ENCODE peak calls at places on chromosomes 2 and 18, in five cellular contexts. One of them, this sample, is unnamed.

GRCh38 chr2:202376460-202377307 is 557 bp downstream of the BMPR2 start:
- DNase-seq in CD8-positive, alpha-beta memory T cell: peak
- DNase-seq in CD8-positive, alpha-beta T cell: peak
- DNase-seq in right cardiac atrium: peak
- DNase-seq in HCT116: no peak
- DNase-seq in this sample: peak

GRCh38 chr2:151367571-151367970 is 10.2 kb downstream of the TNFAIP6 start:
- DNase-seq in CD8-positive, alpha-beta memory T cell: no peak
- DNase-seq in CD8-positive, alpha-beta T cell: no peak
- DNase-seq in right cardiac atrium: no peak
- DNase-seq in HCT116: no peak
- DNase-seq in this sample: no peak

GRCh38 chr2:26523750-26524149 is 45.8 kb upstream of the OTOF start:
- DNase-seq in CD8-positive, alpha-beta memory T cell: no peak
- DNase-seq in CD8-positive, alpha-beta T cell: no peak
- DNase-seq in right cardiac atrium: no peak
- DNase-seq in HCT116: no peak
- DNase-seq in this sample: no peak

GRCh38 chr18:63834471-63835113 is 52.9 kb upstream of the SERPINB2 start:
- DNase-seq in CD8-positive, alpha-beta memory T cell: no peak
- DNase-seq in CD8-positive, alpha-beta T cell: no peak
- DNase-seq in right cardiac atrium: no peak
- DNase-seq in HCT116: no peak
- DNase-seq in this sample: no peak

GRCh38 chr2:157900203-157900602 is 24.1 kb upstream of the ACVR1 start:
- DNase-seq in CD8-positive, alpha-beta memory T cell: no peak
- DNase-seq in CD8-positive, alpha-beta T cell: no peak
- DNase-seq in right cardiac atrium: no peak
- DNase-seq in HCT116: no peak
- DNase-seq in this sample: no peak

GRCh38 chr2:14634885-14635871 is 2.7 kb downstream of the LRATD1 start:
- DNase-seq in CD8-positive, alpha-beta memory T cell: peak
- DNase-seq in CD8-positive, alpha-beta T cell: no peak
- DNase-seq in right cardiac atrium: peak
- DNase-seq in HCT116: no peak
- DNase-seq in this sample: peak

GRCh38 chr2:98901291-98901690 is 34.7 kb downstream of the CRACDL start:
- DNase-seq in CD8-positive, alpha-beta memory T cell: no peak
- DNase-seq in CD8-positive, alpha-beta T cell: no peak
- DNase-seq in right cardiac atrium: no peak
- DNase-seq in HCT116: no peak
- DNase-seq in this sample: no peak

GRCh38 chr2:47299555-47299954 is 103.4 kb upstream of the MSH2 start:
- DNase-seq in CD8-positive, alpha-beta memory T cell: no peak
- DNase-seq in CD8-positive, alpha-beta T cell: no peak
- DNase-seq in right cardiac atrium: no peak
- DNase-seq in HCT116: no peak
- DNase-seq in this sample: no peak

GRCh38 chr2:203918264-203918663 is 18.3 kb upstream of the ICOS start:
- DNase-seq in CD8-positive, alpha-beta memory T cell: no peak
- DNase-seq in CD8-positive, alpha-beta T cell: no peak
- DNase-seq in right cardiac atrium: peak
- DNase-seq in HCT116: no peak
- DNase-seq in this sample: no peak

GRCh38 chr2:150909090-150909489 is 352.6 kb downstream of the RBM43 start:
- DNase-seq in CD8-positive, alpha-beta memory T cell: no peak
- DNase-seq in CD8-positive, alpha-beta T cell: no peak
- DNase-seq in right cardiac atrium: no peak
- DNase-seq in HCT116: no peak
- DNase-seq in this sample: no peak

GRCh38 chr2:42979416-42979869 is 187.1 kb upstream of the HAAO start:
- DNase-seq in CD8-positive, alpha-beta memory T cell: no peak
- DNase-seq in CD8-positive, alpha-beta T cell: no peak
- DNase-seq in right cardiac atrium: no peak
- DNase-seq in HCT116: no peak
- DNase-seq in this sample: no peak

GRCh38 chr2:63078852-63079606 is 28.4 kb downstream of the OTX1 start:
- DNase-seq in CD8-positive, alpha-beta memory T cell: no peak
- DNase-seq in CD8-positive, alpha-beta T cell: no peak
- DNase-seq in right cardiac atrium: no peak
- DNase-seq in HCT116: peak
- DNase-seq in this sample: no peak

GRCh38 chr2:130353291-130354134 is 2.3 kb upstream of the PTPN18 start:
- DNase-seq in CD8-positive, alpha-beta memory T cell: no peak
- DNase-seq in CD8-positive, alpha-beta T cell: no peak
- DNase-seq in right cardiac atrium: peak
- DNase-seq in HCT116: no peak
- DNase-seq in this sample: no peak

GRCh38 chr2:138121769-138122661 is 157.7 kb downstream of the HNMT start:
- DNase-seq in CD8-positive, alpha-beta memory T cell: no peak
- DNase-seq in CD8-positive, alpha-beta T cell: no peak
- DNase-seq in right cardiac atrium: no peak
- DNase-seq in HCT116: no peak
- DNase-seq in this sample: no peak

GRCh38 chr2:230520875-230521155 is 104.8 kb downstream of the SP100 start:
- DNase-seq in CD8-positive, alpha-beta memory T cell: no peak
- DNase-seq in CD8-positive, alpha-beta T cell: no peak
- DNase-seq in right cardiac atrium: no peak
- DNase-seq in HCT116: no peak
- DNase-seq in this sample: no peak

GRCh38 chr2:131142849-131143248 is 37.7 kb downstream of the PLEKHB2 start:
- DNase-seq in CD8-positive, alpha-beta memory T cell: no peak
- DNase-seq in CD8-positive, alpha-beta T cell: no peak
- DNase-seq in right cardiac atrium: no peak
- DNase-seq in HCT116: no peak
- DNase-seq in this sample: no peak

GRCh38 chr2:188022389-188022788 is 269.3 kb upstream of the GULP1 start:
- DNase-seq in CD8-positive, alpha-beta memory T cell: no peak
- DNase-seq in CD8-positive, alpha-beta T cell: no peak
- DNase-seq in right cardiac atrium: no peak
- DNase-seq in HCT116: no peak
- DNase-seq in this sample: no peak

GRCh38 chr2:231699006-231699405 is 9.3 kb upstream of the PTMA start:
- DNase-seq in CD8-positive, alpha-beta memory T cell: no peak
- DNase-seq in CD8-positive, alpha-beta T cell: no peak
- DNase-seq in right cardiac atrium: no peak
- DNase-seq in HCT116: no peak
- DNase-seq in this sample: no peak

GRCh38 chr2:207854484-207855386 is 85.0 kb upstream of the FZD5 start:
- DNase-seq in CD8-positive, alpha-beta memory T cell: no peak
- DNase-seq in CD8-positive, alpha-beta T cell: no peak
- DNase-seq in right cardiac atrium: no peak
- DNase-seq in HCT116: no peak
- DNase-seq in this sample: no peak

GRCh38 chr2:61185329-61185728 is 23.3 kb downstream of the C2orf74 start:
- DNase-seq in CD8-positive, alpha-beta memory T cell: no peak
- DNase-seq in CD8-positive, alpha-beta T cell: no peak
- DNase-seq in right cardiac atrium: no peak
- DNase-seq in HCT116: no peak
- DNase-seq in this sample: no peak

GRCh38 chr2:234335676-234336228 is 161.1 kb downstream of the ARL4C start:
- DNase-seq in CD8-positive, alpha-beta memory T cell: peak
- DNase-seq in CD8-positive, alpha-beta T cell: peak
- DNase-seq in right cardiac atrium: peak
- DNase-seq in HCT116: no peak
- DNase-seq in this sample: peak

GRCh38 chr2:5981241-5982055 is 289.3 kb downstream of the SOX11 start:
- DNase-seq in CD8-positive, alpha-beta memory T cell: no peak
- DNase-seq in CD8-positive, alpha-beta T cell: no peak
- DNase-seq in right cardiac atrium: no peak
- DNase-seq in HCT116: no peak
- DNase-seq in this sample: no peak

GRCh38 chr2:201924453-201924852 is 109.2 kb upstream of the FZD7 start:
- DNase-seq in CD8-positive, alpha-beta memory T cell: no peak
- DNase-seq in CD8-positive, alpha-beta T cell: no peak
- DNase-seq in right cardiac atrium: no peak
- DNase-seq in HCT116: no peak
- DNase-seq in this sample: no peak

GRCh38 chr2:45233301-45233700 is 224.0 kb upstream of the SIX2 start:
- DNase-seq in CD8-positive, alpha-beta memory T cell: no peak
- DNase-seq in CD8-positive, alpha-beta T cell: no peak
- DNase-seq in right cardiac atrium: no peak
- DNase-seq in HCT116: no peak
- DNase-seq in this sample: no peak

GRCh38 chr2:105712166-105712915 is 32.4 kb upstream of the NCK2 start:
- DNase-seq in CD8-positive, alpha-beta memory T cell: no peak
- DNase-seq in CD8-positive, alpha-beta T cell: no peak
- DNase-seq in right cardiac atrium: no peak
- DNase-seq in HCT116: no peak
- DNase-seq in this sample: no peak

GRCh38 chr2:241816431-241817121 is 7.6 kb downstream of the NEU4 start:
- DNase-seq in CD8-positive, alpha-beta memory T cell: no peak
- DNase-seq in CD8-positive, alpha-beta T cell: no peak
- DNase-seq in right cardiac atrium: peak
- DNase-seq in HCT116: no peak
- DNase-seq in this sample: no peak

GRCh38 chr2:241817126-241817820 is 8.3 kb downstream of the NEU4 start:
- DNase-seq in CD8-positive, alpha-beta memory T cell: peak
- DNase-seq in CD8-positive, alpha-beta T cell: no peak
- DNase-seq in right cardiac atrium: peak
- DNase-seq in HCT116: no peak
- DNase-seq in this sample: no peak

GRCh38 chr2:241813806-241814570 is 5.0 kb downstream of the NEU4 start:
- DNase-seq in CD8-positive, alpha-beta memory T cell: peak
- DNase-seq in CD8-positive, alpha-beta T cell: peak
- DNase-seq in right cardiac atrium: no peak
- DNase-seq in HCT116: no peak
- DNase-seq in this sample: no peak

GRCh38 chr2:241814571-241815476 is 5.8 kb downstream of the NEU4 start:
- DNase-seq in CD8-positive, alpha-beta memory T cell: peak
- DNase-seq in CD8-positive, alpha-beta T cell: peak
- DNase-seq in right cardiac atrium: peak
- DNase-seq in HCT116: no peak
- DNase-seq in this sample: no peak

GRCh38 chr2:241815477-241816430 is 6.8 kb downstream of the NEU4 start:
- DNase-seq in CD8-positive, alpha-beta memory T cell: no peak
- DNase-seq in CD8-positive, alpha-beta T cell: peak
- DNase-seq in right cardiac atrium: peak
- DNase-seq in HCT116: no peak
- DNase-seq in this sample: no peak
- H3K27ac ChIP-seq in CD8-positive, alpha-beta memory T cell: no peak
- H3K27ac ChIP-seq in CD8-positive, alpha-beta T cell: no peak
- H3K27ac ChIP-seq in right cardiac atrium: no peak
- H3K27ac ChIP-seq in HCT116: no peak
- H3K27ac ChIP-seq in this sample: no peak

GRCh38 chr2:129331638-129332037 is 647.8 kb upstream of the RAB6C start:
- DNase-seq in CD8-positive, alpha-beta memory T cell: no peak
- DNase-seq in CD8-positive, alpha-beta T cell: no peak
- DNase-seq in right cardiac atrium: no peak
- DNase-seq in HCT116: no peak
- DNase-seq in this sample: no peak
- H3K27ac ChIP-seq in CD8-positive, alpha-beta memory T cell: no peak
- H3K27ac ChIP-seq in CD8-positive, alpha-beta T cell: no peak
- H3K27ac ChIP-seq in right cardiac atrium: no peak
- H3K27ac ChIP-seq in HCT116: no peak
- H3K27ac ChIP-seq in this sample: no peak

GRCh38 chr18:54672109-54672508 is 81.1 kb downstream of the DYNAP start:
- DNase-seq in CD8-positive, alpha-beta memory T cell: no peak
- DNase-seq in CD8-positive, alpha-beta T cell: no peak
- DNase-seq in right cardiac atrium: no peak
- DNase-seq in HCT116: no peak
- DNase-seq in this sample: no peak

GRCh38 chr18:54671291-54671881 is 80.3 kb downstream of the DYNAP start:
- DNase-seq in CD8-positive, alpha-beta memory T cell: no peak
- DNase-seq in CD8-positive, alpha-beta T cell: no peak
- DNase-seq in right cardiac atrium: no peak
- DNase-seq in HCT116: peak
- DNase-seq in this sample: no peak

GRCh38 chr18:54675076-54675475 is 84.0 kb downstream of the DYNAP start:
- DNase-seq in CD8-positive, alpha-beta memory T cell: no peak
- DNase-seq in CD8-positive, alpha-beta T cell: no peak
- DNase-seq in right cardiac atrium: no peak
- DNase-seq in HCT116: no peak
- DNase-seq in this sample: no peak

DNA sequence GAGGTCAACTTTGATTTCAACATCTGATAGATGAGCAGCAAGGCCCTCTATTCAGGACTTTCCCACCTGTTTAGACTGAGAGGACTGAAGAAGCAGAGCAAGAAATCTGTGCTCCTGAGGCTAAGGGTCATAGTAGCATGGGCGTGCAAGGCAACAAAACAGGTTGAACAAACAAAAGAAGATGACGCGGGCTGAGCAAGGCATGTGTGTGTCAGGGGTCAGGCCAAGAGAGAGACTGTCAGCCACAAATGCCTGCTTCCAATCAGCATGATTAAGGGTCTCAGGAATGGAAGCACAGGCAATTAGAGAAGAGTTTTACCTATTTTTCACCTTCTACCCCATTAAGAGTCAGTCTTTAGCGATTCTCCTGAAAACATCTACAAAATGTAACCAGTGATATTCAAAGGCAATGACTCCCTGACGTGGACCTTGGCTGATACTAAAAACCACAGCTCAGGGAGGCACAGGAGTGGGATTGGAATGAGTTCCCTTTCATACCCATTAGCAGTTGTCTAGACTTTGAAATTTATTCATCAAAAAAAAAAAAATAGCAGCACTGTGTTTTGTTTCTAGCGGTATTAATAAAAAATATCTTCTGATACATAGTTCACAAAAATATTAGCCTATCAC is 81.9 kb downstream of the DYNAP start:
- DNase-seq in CD8-positive, alpha-beta memory T cell: no peak
- DNase-seq in CD8-positive, alpha-beta T cell: no peak
- DNase-seq in right cardiac atrium: no peak
- DNase-seq in HCT116: no peak
- DNase-seq in this sample: no peak
- H3K27ac ChIP-seq in CD8-positive, alpha-beta memory T cell: no peak
- H3K27ac ChIP-seq in CD8-positive, alpha-beta T cell: no peak
- H3K27ac ChIP-seq in right cardiac atrium: no peak
- H3K27ac ChIP-seq in HCT116: no peak
- H3K27ac ChIP-seq in this sample: no peak

DNA sequence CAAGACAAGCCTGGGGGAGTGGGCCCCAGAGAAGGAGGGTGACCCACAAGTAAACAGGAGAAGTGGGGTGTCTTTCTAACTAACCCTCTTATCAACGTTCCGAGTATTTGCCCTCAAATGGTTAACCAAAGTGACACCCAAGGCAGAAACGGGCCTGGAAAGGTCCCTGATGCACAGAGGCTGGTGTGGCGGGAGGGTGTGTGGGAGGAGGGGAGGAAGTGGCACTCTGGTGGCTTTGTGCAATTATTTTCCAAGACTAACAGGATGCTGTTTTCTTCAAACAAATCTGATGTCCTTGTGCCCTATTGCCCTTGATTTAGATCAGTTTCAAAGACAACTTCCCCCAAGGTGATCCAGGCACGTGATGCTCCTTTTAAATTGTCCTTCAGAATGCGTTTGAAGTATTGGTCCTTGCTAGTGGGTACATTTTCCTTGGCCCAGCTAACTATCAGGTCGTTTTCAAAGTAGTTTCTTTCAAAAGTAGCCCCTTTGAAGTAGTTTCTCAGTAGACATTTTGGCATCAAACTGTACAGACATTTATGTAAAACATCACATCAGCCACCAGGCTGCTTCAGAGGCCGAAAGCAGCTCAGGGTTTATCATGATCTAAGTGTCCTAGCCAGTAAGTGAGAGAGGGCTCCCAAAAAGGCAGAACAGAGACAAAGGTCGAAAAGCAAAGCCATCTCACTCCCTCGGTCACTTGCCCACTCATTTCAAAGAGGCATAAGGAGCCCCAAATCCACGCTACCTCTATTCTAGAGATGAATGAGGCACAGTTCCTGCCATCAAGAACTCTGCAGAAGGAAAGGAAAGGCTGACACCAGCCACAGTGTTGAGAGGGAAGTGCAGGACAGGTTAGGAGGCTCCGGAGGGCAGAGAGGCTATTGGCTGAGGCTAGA is 371.1 kb upstream of the ID2 start:
- DNase-seq in CD8-positive, alpha-beta memory T cell: peak
- DNase-seq in CD8-positive, alpha-beta T cell: peak
- DNase-seq in right cardiac atrium: no peak
- DNase-seq in HCT116: no peak
- DNase-seq in this sample: no peak
- H3K27ac ChIP-seq in CD8-positive, alpha-beta memory T cell: no peak
- H3K27ac ChIP-seq in CD8-positive, alpha-beta T cell: no peak
- H3K27ac ChIP-seq in right cardiac atrium: no peak
- H3K27ac ChIP-seq in HCT116: no peak
- H3K27ac ChIP-seq in this sample: no peak